ENCODE peak calls at places on chromosomes 4 and X, in seven cellular contexts. I is lung microvascular endothelial cell, E is GM19239, N is adipocyte, F is neural progenitor cell, R is fibroblast of the aortic adventitia, G is pons. J is an unnamed sample.

GRCh38 chr4:141133146-141134006 is at the start of gene RNF150:
- DNase-seq in G (peak; percentile 91), E (peak; percentile 43), R (peak; percentile 81), I (peak; percentile 61), F (peak; percentile 89), N (peak; percentile 97), J (peak; percentile 73)

GRCh38 chr4:38856524-38857337 is at the start of gene TLR6:
- DNase-seq in E (no peak), F (peak; percentile 69), N (peak; percentile 75), R (peak; percentile 64), G (peak; percentile 76), I (peak; percentile 74), J (no peak)

GRCh38 chr4:52253025-52253424 is 201.9 kb downstream of the SPATA18 start:
- DNase-seq in E (no peak), R (no peak), I (no peak), F (no peak), N (no peak), G (no peak), J (no peak)

GRCh38 chr4:87555751-87556619 is 26.8 kb upstream of the SPARCL1 start:
- DNase-seq in I (peak; percentile 57), R (peak; percentile 85), G (peak; percentile 31), N (peak; percentile 65), F (no peak), E (no peak), J (no peak)

GRCh38 chr4:187172340-187172761 is 448.7 kb upstream of the FAT1 start:
- DNase-seq in E (no peak), R (peak; percentile 2), F (no peak), I (no peak), G (no peak), N (no peak), J (no peak)

GRCh38 chrX:21374994-21375794 is 976 bp downstream of the CNKSR2 start:
- DNase-seq in I (no peak), R (no peak), G (no peak), E (no peak), N (no peak), F (peak; percentile 28), J (no peak)

GRCh38 chr4:128823025-128823661 is 13.6 kb downstream of the JADE1 start:
- DNase-seq in F (no peak), E (no peak), N (peak; percentile 85), G (no peak), R (peak; percentile 93), I (peak; percentile 68), J (no peak)

GRCh38 chrX:4550018-4550417 is 836.6 kb upstream of the PRKX start:
- DNase-seq in N (no peak), F (no peak), E (no peak), G (no peak), I (no peak), R (no peak), J (no peak)

GRCh38 chr4:32625687-32626086 is 1905.5 kb downstream of the PCDH7 start:
- DNase-seq in E (no peak), G (no peak), I (no peak), R (no peak), N (no peak), F (no peak), J (no peak)

GRCh38 chr4:127586922-127587571 is 45.7 kb upstream of the INTU start:
- DNase-seq in F (peak; percentile 67), G (no peak), I (peak; percentile 35), R (peak; percentile 33), N (peak; percentile 66), E (peak; percentile 9), J (no peak)

GRCh38 chrX:13898084-13898483 is 81.2 kb upstream of the GPM6B start:
- DNase-seq in I (no peak), R (peak; percentile 49), G (peak; percentile 77), E (peak; percentile 0), N (peak; percentile 23), F (peak; percentile 27), J (peak; percentile 25)

GRCh38 chr4:74522251-74522991 is 77.5 kb downstream of the AREG start:
- DNase-seq in E (no peak), R (no peak), I (no peak), G (no peak), N (no peak), F (no peak), J (no peak)

GRCh38 chr4:125693233-125693632 is 378.5 kb downstream of the FAT4 start:
- DNase-seq in I (no peak), E (no peak), F (no peak), G (no peak), N (no peak), R (no peak), J (no peak)

GRCh38 chr4:147546341-147546740 is 65.4 kb downstream of the EDNRA start:
- DNase-seq in E (no peak), F (no peak), R (peak; percentile 89), G (no peak), I (peak; percentile 94), N (peak; percentile 77), J (no peak)

GRCh38 chr4:38058186-38058585 is 98.0 kb downstream of the PTTG2 start:
- DNase-seq in F (peak; percentile 24), G (no peak), R (no peak), N (no peak), E (no peak), I (no peak), J (no peak)

GRCh38 chr4:148238797-148239196 is 203.4 kb downstream of the NR3C2 start:
- DNase-seq in G (no peak), E (no peak), R (no peak), I (no peak), N (no peak), F (no peak), J (no peak)

GRCh38 chrX:96682516-96682915 is 2.1 kb upstream of the DIAPH2 start:
- DNase-seq in E (no peak), F (no peak), R (no peak), N (no peak), G (no peak), I (no peak), J (no peak)

GRCh38 chr4:123526511-123526910 is 129.9 kb downstream of the SPRY1 start:
- DNase-seq in G (no peak), E (no peak), N (no peak), I (no peak), F (no peak), R (no peak), J (no peak)

GRCh38 chr4:15378055-15378454 is 49.8 kb upstream of the C1QTNF7 start:
- DNase-seq in G (no peak), N (peak; percentile 64), E (no peak), I (no peak), R (no peak), F (peak; percentile 33), J (no peak)

GRCh38 chr4:165440415-165440882 is 61.6 kb downstream of the CPE start:
- DNase-seq in G (no peak), I (peak; percentile 3), R (peak; percentile 80), N (peak; percentile 72), F (no peak), E (no peak), J (no peak)

GRCh38 chrX:69365755-69366154 is 138.4 kb upstream of the NALF2 start:
- DNase-seq in F (no peak), R (no peak), I (no peak), E (no peak), N (no peak), G (no peak), J (no peak)

GRCh38 chr4:140602714-140603113 is 34.0 kb upstream of the UCP1 start:
- DNase-seq in E (no peak), G (no peak), I (no peak), N (no peak), F (peak; percentile 32), R (no peak), J (no peak)

GRCh38 chr4:55312491-55313101 is 33.4 kb upstream of the SRD5A3 start:
- DNase-seq in I (peak; percentile 78), R (peak; percentile 72), E (no peak), F (peak; percentile 52), G (peak; percentile 32), N (peak; percentile 74), J (no peak)

GRCh38 chrX:11319689-11320302 is 26.6 kb downstream of the AMELX start:
- DNase-seq in R (no peak), I (no peak), N (peak; percentile 35), G (no peak), F (no peak), E (no peak), J (no peak)

GRCh38 chrX:96551320-96551872 is 133.2 kb upstream of the DIAPH2 start:
- DNase-seq in F (no peak), G (no peak), I (no peak), N (no peak), R (no peak), E (no peak), J (no peak)

GRCh38 chrX:20267924-20268701 is 1.4 kb upstream of the RPS6KA3 start:
- DNase-seq in I (peak; percentile 7), G (peak; percentile 17), E (no peak), F (peak; percentile 61), N (no peak), R (peak; percentile 34), J (peak; percentile 18)

GRCh38 chr4:1201851-1202525 is 29.6 kb upstream of the SPON2 start:
- DNase-seq in E (no peak), F (no peak), N (no peak), G (no peak), R (no peak), I (peak; percentile 70), J (no peak)

GRCh38 chr4:11105715-11106114 is 323.0 kb downstream of the HS3ST1 start:
- DNase-seq in I (no peak), N (no peak), F (no peak), E (no peak), R (no peak), G (no peak), J (no peak)

GRCh38 chr4:174036563-174036962 is 246.9 kb downstream of the FBXO8 start:
- DNase-seq in G (no peak), I (no peak), R (no peak), N (no peak), E (no peak), F (no peak), J (no peak)

GRCh38 chrX:18871161-18871880 is 112.6 kb downstream of the PHKA2 start:
- DNase-seq in G (no peak), F (no peak), R (peak; percentile 43), I (no peak), E (no peak), N (no peak), J (no peak)

GRCh38 chrX:102154900-102155805 is 624 bp downstream of the BEX5 start:
- DNase-seq in I (no peak), G (peak; percentile 4), E (no peak), F (peak; percentile 1), N (no peak), R (no peak), J (peak; percentile 24)

GRCh38 chr4:73485085-73485484 is 3.5 kb downstream of the AFM start:
- DNase-seq in N (no peak), G (no peak), F (no peak), I (no peak), E (no peak), R (no peak), J (no peak)

GRCh38 chr4:153222162-153222789 is 18.0 kb downstream of the TRIM2 start:
- DNase-seq in F (peak; percentile 91), N (peak; percentile 95), I (peak; percentile 85), R (peak; percentile 84), E (peak; percentile 8), G (peak; percentile 57), J (peak; percentile 40)

GRCh38 chr4:78764498-78764961 is 11.6 kb upstream of the BMP2K start:
- DNase-seq in E (no peak), I (peak; percentile 17), N (no peak), F (no peak), G (no peak), R (peak; percentile 73), J (no peak)

GRCh38 chr4:786861-787300 is 39.0 kb downstream of the CPLX1 start:
- DNase-seq in F (no peak), N (no peak), E (no peak), G (no peak), I (peak; percentile 32), R (no peak), J (no peak)

GRCh38 chr4:167622481-167623240 is 388.4 kb upstream of the SPOCK3 start:
- DNase-seq in G (peak; percentile 83), R (peak; percentile 73), N (peak; percentile 57), F (peak; percentile 81), I (peak; percentile 41), E (peak; percentile 20), J (peak; percentile 10)

GRCh38 chr4:25524616-25525146 is 131.0 kb upstream of the SLC34A2 start:
- DNase-seq in E (no peak), I (no peak), N (no peak), F (peak; percentile 25), R (no peak), G (no peak), J (no peak)